ENCODE peak calls at places on chromosomes 12 and 14, in seven cellular contexts. D is omental fat pad; V is HS-5; R is endothelial cell; N is C1 segment of cervical spinal cord; J is GM04503; G is stimulated activated CD8-positive, alpha-beta memory T cell treated with anti-CD3 and anti-CD28 coated beads, Interleukin-12 subunit alpha, Interleukin-12 subunit beta, amount 100 ng/mL, for 4 hours. Y is an unnamed sample.

GRCh38 chr12:106642991-106643390 is 60.2 kb downstream of the RFX4 start:
- DNase-seq in D (no peak), N (no peak), R (no peak), V (no peak), G (no peak), J (no peak), Y (no peak)

GRCh38 chr12:110744176-110744575 is 1.5 kb upstream of the PPP1CC start:
- DNase-seq in N (peak; percentile 57), R (no peak), D (no peak), G (no peak), V (peak; percentile 87), J (peak; percentile 44), Y (peak; percentile 76)

GRCh38 chr14:33584698-33585097 is 366.2 kb downstream of the EGLN3 start:
- DNase-seq in N (no peak), V (no peak), D (no peak), R (no peak), G (no peak), J (no peak), Y (no peak)

GRCh38 chr14:63045234-63045611 is at the start of gene KCNH5:
- DNase-seq in G (no peak), R (peak; percentile 74), D (no peak), V (no peak), J (no peak), N (no peak), Y (peak; percentile 43)

GRCh38 chr14:55366271-55366670 is 45.4 kb downstream of the ATG14 start:
- DNase-seq in R (no peak), V (no peak), G (no peak), J (peak; percentile 64), D (no peak), N (no peak), Y (no peak)

GRCh38 chr14:76236172-76237130 is 84.7 kb downstream of the GPATCH2L start:
- DNase-seq in V (no peak), R (no peak), D (no peak), G (no peak), N (no peak), J (peak; percentile 18), Y (no peak)

GRCh38 chr14:64654072-64654899 is 49.9 kb upstream of the PLEKHG3 start:
- DNase-seq in G (no peak), N (no peak), D (no peak), V (peak; percentile 60), R (no peak), J (peak; percentile 85), Y (no peak)

GRCh38 chr14:24312736-24313507 is 1.6 kb downstream of the LTB4R start:
- DNase-seq in V (no peak), D (no peak), R (no peak), N (no peak), J (no peak), G (no peak), Y (peak; percentile 12)

GRCh38 chr14:104638190-104638589 is 33.6 kb upstream of the TMEM179 start:
- DNase-seq in D (no peak), J (no peak), G (no peak), V (no peak), N (no peak), R (no peak), Y (no peak)

GRCh38 chr14:65788876-65789859 is 376.6 kb downstream of the FUT8 start:
- DNase-seq in N (no peak), J (no peak), D (no peak), R (no peak), G (no peak), V (no peak), Y (no peak)

GRCh38 chr12:122527478-122527944 is 462 bp downstream of the KNTC1 start:
- DNase-seq in V (no peak), R (no peak), D (no peak), J (no peak), N (no peak), G (no peak), Y (no peak)

GRCh38 chr12:108455706-108456105 is 59.4 kb upstream of the FICD start:
- DNase-seq in N (no peak), D (no peak), V (no peak), G (no peak), J (no peak), R (no peak), Y (no peak)

GRCh38 chr12:125021771-125022170 is 28.3 kb downstream of the BRI3BP start:
- DNase-seq in D (no peak), J (no peak), N (no peak), V (no peak), G (no peak), R (no peak), Y (no peak)

GRCh38 chr12:22588817-22589216 is 36.2 kb upstream of the ETNK1 start:
- DNase-seq in V (no peak), J (no peak), G (no peak), N (no peak), D (no peak), R (no peak), Y (no peak)

Y was measured in midbrain.